ENCODE peak calls at places on chromosome 11, in six cellular contexts. One of them, this sample, is unnamed. For H3K9me3 and H3K4me1, the result is how much of the 10 kb centered on the place peaks cover.

GRCh38 chr11:11512929-11513328 is 108.9 kb downstream of the GALNT18 start:
- DNase-seq in stomach: no peak
- DNase-seq in naive thymus-derived CD4-positive, alpha-beta T cell: no peak
- DNase-seq in transverse colon: no peak
- DNase-seq in pancreas: no peak
- DNase-seq in PC-3: no peak
- DNase-seq in this sample: no peak

GRCh38 chr11:12174145-12175143 is 64.1 kb downstream of the MICAL2 start:
- DNase-seq in stomach: no peak
- DNase-seq in naive thymus-derived CD4-positive, alpha-beta T cell: no peak
- DNase-seq in transverse colon: no peak
- DNase-seq in pancreas: no peak
- DNase-seq in PC-3: peak
- DNase-seq in this sample: no peak

GRCh38 chr11:19762266-19762665 is 49.6 kb downstream of the NAV2 start:
- DNase-seq in stomach: no peak
- DNase-seq in naive thymus-derived CD4-positive, alpha-beta T cell: no peak
- DNase-seq in transverse colon: no peak
- DNase-seq in pancreas: no peak
- DNase-seq in PC-3: no peak
- DNase-seq in this sample: no peak

GRCh38 chr11:69854719-69855118 is 35.5 kb upstream of the FGF3 start:
- DNase-seq in stomach: no peak
- DNase-seq in naive thymus-derived CD4-positive, alpha-beta T cell: no peak
- DNase-seq in transverse colon: no peak
- DNase-seq in pancreas: no peak
- DNase-seq in PC-3: peak
- DNase-seq in this sample: no peak

GRCh38 chr11:73157141-73158010 is 15.3 kb upstream of the FCHSD2 start:
- DNase-seq in stomach: no peak
- DNase-seq in naive thymus-derived CD4-positive, alpha-beta T cell: no peak
- DNase-seq in transverse colon: peak
- DNase-seq in pancreas: no peak
- DNase-seq in PC-3: no peak
- DNase-seq in this sample: no peak

GRCh38 chr11:34068098-34068497 is 16.6 kb downstream of the CAPRIN1 start:
- DNase-seq in stomach: no peak
- DNase-seq in naive thymus-derived CD4-positive, alpha-beta T cell: no peak
- DNase-seq in transverse colon: no peak
- DNase-seq in pancreas: no peak
- DNase-seq in PC-3: peak
- DNase-seq in this sample: no peak

GRCh38 chr11:14029415-14029814 is 66.9 kb downstream of the SPON1 start:
- DNase-seq in stomach: no peak
- DNase-seq in naive thymus-derived CD4-positive, alpha-beta T cell: no peak
- DNase-seq in transverse colon: no peak
- DNase-seq in pancreas: no peak
- DNase-seq in PC-3: no peak
- DNase-seq in this sample: no peak

GRCh38 chr11:70073188-70073817 is 4.8 kb upstream of the ANO1 start:
- DNase-seq in stomach: no peak
- DNase-seq in naive thymus-derived CD4-positive, alpha-beta T cell: no peak
- DNase-seq in transverse colon: no peak
- DNase-seq in pancreas: no peak
- DNase-seq in PC-3: no peak
- DNase-seq in this sample: no peak

GRCh38 chr11:44281151-44281550 is 28.8 kb downstream of the ALX4 start:
- DNase-seq in stomach: no peak
- DNase-seq in naive thymus-derived CD4-positive, alpha-beta T cell: no peak
- DNase-seq in transverse colon: no peak
- DNase-seq in pancreas: no peak
- DNase-seq in PC-3: no peak
- DNase-seq in this sample: no peak

GRCh38 chr11:123197711-123198110 is 2.7 kb upstream of the CLMP start:
- DNase-seq in stomach: no peak
- DNase-seq in naive thymus-derived CD4-positive, alpha-beta T cell: no peak
- DNase-seq in transverse colon: no peak
- DNase-seq in pancreas: no peak
- DNase-seq in PC-3: peak
- DNase-seq in this sample: no peak

GRCh38 chr11:110373061-110373702 is 56.6 kb upstream of the FDX1 start:
- DNase-seq in stomach: no peak
- DNase-seq in naive thymus-derived CD4-positive, alpha-beta T cell: no peak
- DNase-seq in transverse colon: no peak
- DNase-seq in pancreas: no peak
- DNase-seq in PC-3: peak
- DNase-seq in this sample: no peak

GRCh38 chr11:5380740-5381342 is 2.8 kb upstream of the OR51M1 start:
- DNase-seq in stomach: peak
- DNase-seq in naive thymus-derived CD4-positive, alpha-beta T cell: no peak
- DNase-seq in transverse colon: peak
- DNase-seq in pancreas: peak
- DNase-seq in PC-3: peak
- DNase-seq in this sample: peak

GRCh38 chr11:10307411-10308207 is 2.7 kb downstream of the ADM start:
- DNase-seq in stomach: peak
- DNase-seq in naive thymus-derived CD4-positive, alpha-beta T cell: peak
- DNase-seq in transverse colon: peak
- DNase-seq in pancreas: peak
- DNase-seq in PC-3: peak
- DNase-seq in this sample: peak

GRCh38 chr11:66600219-66600923 is 7.4 kb downstream of the CCS start:
- DNase-seq in stomach: no peak
- DNase-seq in naive thymus-derived CD4-positive, alpha-beta T cell: no peak
- DNase-seq in transverse colon: no peak
- DNase-seq in pancreas: no peak
- DNase-seq in PC-3: no peak
- DNase-seq in this sample: no peak

GRCh38 chr11:14376920-14377319 is 17.9 kb upstream of the RRAS2 start:
- DNase-seq in stomach: no peak
- DNase-seq in naive thymus-derived CD4-positive, alpha-beta T cell: no peak
- DNase-seq in transverse colon: no peak
- DNase-seq in pancreas: no peak
- DNase-seq in PC-3: peak
- DNase-seq in this sample: no peak

GRCh38 chr11:77198440-77198849 is 70.4 kb downstream of the MYO7A start:
- DNase-seq in stomach: no peak
- DNase-seq in naive thymus-derived CD4-positive, alpha-beta T cell: no peak
- DNase-seq in transverse colon: no peak
- DNase-seq in pancreas: peak
- DNase-seq in PC-3: peak
- DNase-seq in this sample: no peak

GRCh38 chr11:30478923-30479322 is 107.2 kb downstream of the MPPED2 start:
- DNase-seq in stomach: no peak
- DNase-seq in naive thymus-derived CD4-positive, alpha-beta T cell: no peak
- DNase-seq in transverse colon: no peak
- DNase-seq in pancreas: no peak
- DNase-seq in PC-3: no peak
- DNase-seq in this sample: no peak

GRCh38 chr11:100716848-100717247 is 29.8 kb downstream of the ARHGAP42 start:
- DNase-seq in stomach: no peak
- DNase-seq in naive thymus-derived CD4-positive, alpha-beta T cell: no peak
- DNase-seq in transverse colon: no peak
- DNase-seq in pancreas: no peak
- DNase-seq in PC-3: no peak
- DNase-seq in this sample: no peak

GRCh38 chr11:14835491-14836105 is 56.4 kb downstream of the CYP2R1 start:
- DNase-seq in stomach: no peak
- DNase-seq in naive thymus-derived CD4-positive, alpha-beta T cell: no peak
- DNase-seq in transverse colon: no peak
- DNase-seq in pancreas: no peak
- DNase-seq in PC-3: no peak
- DNase-seq in this sample: no peak

GRCh38 chr11:86761978-86762377 is 38.4 kb upstream of the PRSS23 start:
- DNase-seq in stomach: no peak
- DNase-seq in naive thymus-derived CD4-positive, alpha-beta T cell: no peak
- DNase-seq in transverse colon: no peak
- DNase-seq in pancreas: no peak
- DNase-seq in PC-3: no peak
- DNase-seq in this sample: no peak

GRCh38 chr11:19526119-19526518 is 186.5 kb upstream of the NAV2 start:
- DNase-seq in stomach: no peak
- DNase-seq in naive thymus-derived CD4-positive, alpha-beta T cell: no peak
- DNase-seq in transverse colon: no peak
- DNase-seq in pancreas: no peak
- DNase-seq in PC-3: no peak
- DNase-seq in this sample: no peak

GRCh38 chr11:90343670-90344069 is 120.8 kb upstream of the CHORDC1 start:
- DNase-seq in stomach: no peak
- DNase-seq in naive thymus-derived CD4-positive, alpha-beta T cell: no peak
- DNase-seq in transverse colon: no peak
- DNase-seq in pancreas: no peak
- DNase-seq in PC-3: no peak
- DNase-seq in this sample: no peak

GRCh38 chr11:130180491-130180890 is 20.9 kb downstream of the ST14 start:
- DNase-seq in stomach: no peak
- DNase-seq in naive thymus-derived CD4-positive, alpha-beta T cell: no peak
- DNase-seq in transverse colon: no peak
- DNase-seq in pancreas: no peak
- DNase-seq in PC-3: peak
- DNase-seq in this sample: no peak

GRCh38 chr11:111674941-111675340 is 72.7 kb downstream of the SIK2 start:
- DNase-seq in stomach: no peak
- DNase-seq in naive thymus-derived CD4-positive, alpha-beta T cell: no peak
- DNase-seq in transverse colon: no peak
- DNase-seq in pancreas: no peak
- DNase-seq in PC-3: peak
- DNase-seq in this sample: no peak

GRCh38 chr11:73465019-73465675 is 88.9 kb downstream of the RELT start:
- DNase-seq in stomach: no peak
- DNase-seq in naive thymus-derived CD4-positive, alpha-beta T cell: no peak
- DNase-seq in transverse colon: no peak
- DNase-seq in pancreas: no peak
- DNase-seq in PC-3: no peak
- DNase-seq in this sample: no peak

GRCh38 chr11:45405916-45406670 is 120.0 kb upstream of the SYT13 start:
- DNase-seq in stomach: peak
- DNase-seq in naive thymus-derived CD4-positive, alpha-beta T cell: no peak
- DNase-seq in transverse colon: no peak
- DNase-seq in pancreas: no peak
- DNase-seq in PC-3: peak
- DNase-seq in this sample: no peak

GRCh38 chr11:36509694-36510566 is at the start of gene TRAF6:
- DNase-seq in stomach: peak
- DNase-seq in naive thymus-derived CD4-positive, alpha-beta T cell: peak
- DNase-seq in transverse colon: peak
- DNase-seq in pancreas: peak
- DNase-seq in PC-3: peak
- DNase-seq in this sample: peak

GRCh38 chr11:12746593-12747097 is 72.4 kb downstream of the TEAD1 start:
- DNase-seq in stomach: no peak
- DNase-seq in naive thymus-derived CD4-positive, alpha-beta T cell: no peak
- DNase-seq in transverse colon: no peak
- DNase-seq in pancreas: peak
- DNase-seq in PC-3: peak
- DNase-seq in this sample: no peak

GRCh38 chr11:45423475-45424081 is 137.4 kb upstream of the SYT13 start:
- DNase-seq in stomach: no peak
- DNase-seq in naive thymus-derived CD4-positive, alpha-beta T cell: no peak
- DNase-seq in transverse colon: no peak
- DNase-seq in pancreas: no peak
- DNase-seq in PC-3: no peak
- DNase-seq in this sample: no peak

DNA sequence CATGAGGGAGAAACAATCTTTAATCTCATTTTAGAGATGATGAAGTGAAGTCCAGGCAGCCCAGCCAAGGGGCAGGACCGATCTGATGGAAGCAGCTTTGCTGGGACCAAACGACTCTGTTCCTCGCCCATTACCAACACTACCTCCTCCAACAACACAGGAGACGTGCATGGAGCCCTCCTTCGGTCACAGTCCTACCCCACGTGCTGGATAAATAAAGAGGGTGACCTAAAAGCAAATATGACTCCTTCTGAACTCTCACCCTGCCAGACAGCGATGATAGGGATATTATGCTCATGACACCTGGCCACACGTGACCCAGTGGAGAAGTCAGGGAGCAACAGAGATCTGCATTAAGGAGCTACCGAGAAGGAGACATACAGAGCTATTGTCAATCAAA is 26.0 kb downstream of the SCGB1A1 start:
- DNase-seq in stomach: no peak
- DNase-seq in naive thymus-derived CD4-positive, alpha-beta T cell: no peak
- DNase-seq in transverse colon: no peak
- DNase-seq in pancreas: no peak
- DNase-seq in PC-3: no peak
- DNase-seq in this sample: no peak
- H3K9me3 ChIP-seq in stomach: under half
- H3K9me3 ChIP-seq in naive thymus-derived CD4-positive, alpha-beta T cell: under half
- H3K9me3 ChIP-seq in transverse colon: under half
- H3K9me3 ChIP-seq in pancreas: under half
- H3K9me3 ChIP-seq in PC-3: under half
- H3K9me3 ChIP-seq in this sample: under half

GRCh38 chr11:82818399-82819043 is 81.7 kb downstream of the PRCP start:
- DNase-seq in stomach: no peak
- DNase-seq in naive thymus-derived CD4-positive, alpha-beta T cell: no peak
- DNase-seq in transverse colon: no peak
- DNase-seq in pancreas: no peak
- DNase-seq in PC-3: no peak
- DNase-seq in this sample: no peak
- H3K27ac ChIP-seq in stomach: no peak
- H3K27ac ChIP-seq in naive thymus-derived CD4-positive, alpha-beta T cell: no peak
- H3K27ac ChIP-seq in transverse colon: no peak
- H3K27ac ChIP-seq in pancreas: no peak
- H3K27ac ChIP-seq in PC-3: no peak
- H3K27ac ChIP-seq in this sample: no peak

DNA sequence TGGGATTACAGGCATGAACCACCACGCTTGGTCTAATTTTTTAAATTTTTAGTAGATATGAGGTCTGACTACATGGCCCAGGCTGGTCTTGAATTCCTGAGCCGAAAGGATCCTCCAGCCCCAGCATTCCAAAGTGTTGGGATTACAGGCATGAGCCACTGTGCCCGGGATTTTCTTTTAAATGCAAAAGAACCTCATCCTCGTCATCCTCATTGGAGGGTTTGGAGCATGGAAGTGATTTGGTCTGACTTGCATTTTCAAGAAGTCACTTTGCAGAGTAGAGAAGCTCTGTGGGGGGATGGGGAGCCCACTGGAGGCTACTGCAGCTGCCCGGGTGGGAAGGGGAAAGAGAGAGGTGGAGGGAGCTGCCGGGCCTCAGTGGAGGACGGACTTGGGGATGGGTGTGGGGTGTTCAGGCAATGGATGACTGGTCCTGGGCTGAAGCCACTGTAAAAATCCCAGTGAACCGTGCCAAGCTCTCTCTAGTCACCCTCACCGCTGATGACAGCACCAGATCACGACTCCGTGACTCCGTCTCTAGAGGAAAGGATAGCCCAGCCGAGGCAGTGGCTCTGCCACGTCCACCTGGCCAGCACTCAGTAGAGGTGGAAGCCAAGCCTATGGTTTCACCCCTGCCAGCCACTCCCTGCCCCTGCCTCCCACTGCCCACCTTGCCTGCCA is 32.8 kb upstream of the SLC22A12 start:
- DNase-seq in stomach: no peak
- DNase-seq in naive thymus-derived CD4-positive, alpha-beta T cell: no peak
- DNase-seq in transverse colon: no peak
- DNase-seq in pancreas: no peak
- DNase-seq in PC-3: no peak
- DNase-seq in this sample: no peak
- H3K4me1 ChIP-seq in stomach: under half
- H3K4me1 ChIP-seq in naive thymus-derived CD4-positive, alpha-beta T cell: under half
- H3K4me1 ChIP-seq in transverse colon: under half
- H3K4me1 ChIP-seq in pancreas: under half
- H3K4me1 ChIP-seq in PC-3: under half
- H3K4me1 ChIP-seq in this sample: under half

GRCh38 chr11:133808393-133809140 is 36.7 kb downstream of the SPATA19 start:
- DNase-seq in stomach: no peak
- DNase-seq in naive thymus-derived CD4-positive, alpha-beta T cell: no peak
- DNase-seq in transverse colon: no peak
- DNase-seq in pancreas: no peak
- DNase-seq in PC-3: no peak
- DNase-seq in this sample: no peak
- H3K9me3 ChIP-seq in stomach: under half
- H3K9me3 ChIP-seq in naive thymus-derived CD4-positive, alpha-beta T cell: under half
- H3K9me3 ChIP-seq in transverse colon: under half
- H3K9me3 ChIP-seq in pancreas: under half
- H3K9me3 ChIP-seq in PC-3: under half
- H3K9me3 ChIP-seq in this sample: under half

This sample was measured in lung.